ENCODE peak calls at places on chromosomes 2 and 18, in ten cellular contexts. S, A, P, L, R, X, U, Z, Q and I are unnamed samples. For H3K36me3, the result is how much of the 10 kb centered on the place peaks cover.

GRCh38 chr2:54903736-54904554 is 146.3 kb downstream of the RTN4 start:
- DNase-seq in Q (no peak), R (peak), L (peak), S (no peak), A (peak), P (peak), X (no peak), Z (no peak), U (no peak), I (no peak)

GRCh38 chr2:10045561-10046355 is 2.4 kb downstream of the KLF11 start:
- DNase-seq in A (no peak), X (no peak), R (no peak), S (no peak), P (no peak), L (peak), U (no peak), Q (no peak), Z (no peak), I (no peak)

GRCh38 chr2:203722411-203722810 is 16.0 kb downstream of the CD28 start:
- DNase-seq in U (no peak), A (no peak), Z (no peak), X (no peak), Q (no peak), P (no peak), S (no peak), R (no peak), L (no peak), I (no peak)

GRCh38 chr2:26519396-26519991 is 41.6 kb upstream of the OTOF start:
- DNase-seq in X (no peak), R (no peak), L (no peak), A (no peak), U (no peak), S (no peak), Z (no peak), Q (no peak), P (no peak), I (no peak)

GRCh38 chr2:33670392-33670937 is 71.4 kb upstream of the FAM98A start:
- DNase-seq in Q (no peak), Z (no peak), X (no peak), L (no peak), U (no peak), P (no peak), S (no peak), R (no peak), A (no peak), I (no peak)

GRCh38 chr2:241560181-241560882 is 1.8 kb downstream of the BOK start:
- DNase-seq in P (no peak), R (no peak), Z (no peak), U (no peak), Q (no peak), X (peak), A (no peak), S (no peak), L (no peak), I (no peak)

GRCh38 chr2:240401308-240401707 is 34.2 kb upstream of the GPC1 start:
- DNase-seq in Z (no peak), L (peak), R (no peak), U (no peak), S (no peak), X (no peak), A (peak), P (no peak), Q (no peak), I (peak)

GRCh38 chr18:48928787-48929186 is 22.0 kb downstream of the SMAD7 start:
- DNase-seq in Q (peak), L (peak), S (no peak), X (peak), P (no peak), A (no peak), R (peak), U (no peak), Z (no peak), I (peak)

GRCh38 chr2:64212346-64212745 is 68.1 kb upstream of the PELI1 start:
- DNase-seq in P (no peak), L (no peak), Z (no peak), U (no peak), X (no peak), A (no peak), S (no peak), R (no peak), Q (no peak), I (no peak)

GRCh38 chr18:61169386-61169785 is 163.8 kb upstream of the CDH20 start:
- DNase-seq in X (no peak), R (no peak), A (no peak), Z (no peak), L (no peak), P (no peak), S (no peak), Q (no peak), U (no peak), I (no peak)

GRCh38 chr2:212939777-212940531 is 211.5 kb downstream of the IKZF2 start:
- DNase-seq in X (no peak), S (no peak), U (no peak), R (peak), Q (peak), P (no peak), A (no peak), L (peak), Z (no peak), I (no peak)

GRCh38 chr18:29226201-29226600 is 1049.3 kb upstream of the CDH2 start:
- DNase-seq in L (no peak), X (no peak), S (no peak), R (no peak), Z (no peak), A (no peak), Q (no peak), P (no peak), U (no peak), I (no peak)

GRCh38 chr2:17752892-17753802 is 463 bp downstream of the SMC6 start:
- DNase-seq in Z (peak), Q (peak), X (no peak), S (peak), L (peak), R (peak), U (no peak), P (peak), A (peak), I (no peak)

GRCh38 chr18:12711446-12711845 is 8.6 kb downstream of the PSMG2 start:
- DNase-seq in A (no peak), Q (no peak), L (no peak), S (no peak), Z (no peak), R (no peak), U (no peak), P (peak), X (no peak), I (no peak)

GRCh38 chr2:97740590-97741182 is 27.3 kb downstream of the ZAP70 start:
- DNase-seq in Z (peak), A (no peak), R (peak), X (no peak), P (no peak), U (peak), Q (peak), L (peak), S (peak), I (no peak)

GRCh38 chr18:27713037-27713726 is 463.7 kb downstream of the CDH2 start:
- DNase-seq in R (no peak), Q (no peak), Z (no peak), X (no peak), U (no peak), A (no peak), L (no peak), P (no peak), S (no peak), I (no peak)

GRCh38 chr2:95300391-95300938 is 3.3 kb downstream of the KCNIP3 start:
- DNase-seq in Z (no peak), P (no peak), A (no peak), R (peak), U (no peak), Q (no peak), S (no peak), L (peak), X (no peak), I (no peak)

GRCh38 chr2:105592288-105592687 is 152.4 kb upstream of the NCK2 start:
- DNase-seq in Q (no peak), L (no peak), P (no peak), U (no peak), Z (peak), R (no peak), A (no peak), S (no peak), X (no peak), I (no peak)

GRCh38 chr2:26954135-26954534 is 16.3 kb upstream of the MAPRE3 start:
- DNase-seq in P (no peak), Z (no peak), U (no peak), Q (no peak), S (no peak), L (no peak), A (no peak), R (no peak), X (no peak), I (no peak)

GRCh38 chr18:58528011-58528367 is 100.9 kb downstream of the ALPK2 start:
- DNase-seq in Q (no peak), S (no peak), R (no peak), X (no peak), Z (no peak), U (no peak), L (no peak), P (no peak), A (no peak), I (no peak)

GRCh38 chr2:72917138-72917874 is at the start of gene EMX1:
- DNase-seq in Z (no peak), L (peak), U (peak), P (no peak), R (peak), A (no peak), X (no peak), Q (peak), S (peak), I (no peak)

GRCh38 chr2:168196764-168197180 is 50.6 kb downstream of the STK39 start:
- DNase-seq in U (no peak), S (no peak), Z (no peak), R (peak), L (peak), P (no peak), Q (peak), A (no peak), X (no peak), I (no peak)

GRCh38 chr2:25312958-25313710 is 28.6 kb downstream of the DNMT3A start:
- DNase-seq in R (no peak), L (no peak), Q (no peak), A (no peak), S (peak), X (no peak), P (no peak), Z (no peak), U (no peak), I (no peak)

GRCh38 chr2:166539340-166540162 is 45.5 kb upstream of the SCN7A start:
- DNase-seq in U (no peak), L (no peak), S (peak), A (no peak), P (no peak), Q (peak), Z (no peak), X (no peak), R (no peak), I (peak)

DNA sequence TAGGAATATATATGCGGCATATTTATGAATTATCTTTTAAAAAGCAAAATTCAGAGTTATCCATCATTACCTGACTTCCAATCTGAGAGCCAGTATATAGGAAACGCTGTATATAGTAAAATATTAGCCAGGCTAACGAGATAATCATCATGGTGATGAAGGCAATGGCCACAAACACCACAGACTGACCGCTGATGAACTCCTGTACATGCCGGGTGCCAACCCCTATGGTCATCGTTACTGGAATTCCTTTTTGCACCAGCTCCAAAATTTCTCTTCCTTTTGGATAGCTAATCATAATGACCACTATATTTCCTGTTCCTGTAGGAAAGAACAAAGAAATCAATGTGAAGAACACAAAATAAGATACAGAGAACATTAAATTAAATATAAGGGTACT is 13.6 kb downstream of the RNF149 start:
- DNase-seq in R (no peak), P (no peak), Q (no peak), X (no peak), L (no peak), S (no peak), U (no peak), A (no peak), Z (no peak), I (no peak)
- H3K36me3 ChIP-seq in R (under half), P (under half), Q (under half), X (under half), L (under half), S (under half), U (under half), A (under half), Z (under half), I (under half)

GRCh38 chr18:30689216-30689615 is 353.3 kb downstream of the DSC3 start:
- DNase-seq in P (no peak), R (no peak), Z (no peak), Q (no peak), U (no peak), L (no peak), S (no peak), A (no peak), X (no peak), I (no peak)

GRCh38 chr18:30682667-30683066 is 359.9 kb downstream of the DSC3 start:
- DNase-seq in X (no peak), Z (no peak), L (no peak), R (no peak), A (no peak), U (no peak), Q (no peak), P (no peak), S (no peak), I (no peak)

GRCh38 chr18:30683836-30684235 is 358.7 kb downstream of the DSC3 start:
- DNase-seq in Z (no peak), U (no peak), A (no peak), X (no peak), P (no peak), R (no peak), L (no peak), Q (no peak), S (no peak), I (no peak)

GRCh38 chr18:30687501-30687900 is 355.0 kb downstream of the DSC3 start:
- DNase-seq in U (no peak), Z (no peak), L (no peak), X (no peak), Q (no peak), P (no peak), A (no peak), S (no peak), R (no peak), I (no peak)

GRCh38 chr18:30684825-30685481 is 357.6 kb downstream of the DSC3 start:
- DNase-seq in Z (no peak), P (no peak), X (no peak), Q (no peak), R (no peak), S (no peak), U (no peak), L (no peak), A (no peak), I (no peak)
- TF ChIP-seq EP300 in Z (no peak), P (no peak), X (no peak), Q (no peak), R (no peak), S (no peak), U (no peak), L (no peak), A (no peak), I (no peak)

DNA sequence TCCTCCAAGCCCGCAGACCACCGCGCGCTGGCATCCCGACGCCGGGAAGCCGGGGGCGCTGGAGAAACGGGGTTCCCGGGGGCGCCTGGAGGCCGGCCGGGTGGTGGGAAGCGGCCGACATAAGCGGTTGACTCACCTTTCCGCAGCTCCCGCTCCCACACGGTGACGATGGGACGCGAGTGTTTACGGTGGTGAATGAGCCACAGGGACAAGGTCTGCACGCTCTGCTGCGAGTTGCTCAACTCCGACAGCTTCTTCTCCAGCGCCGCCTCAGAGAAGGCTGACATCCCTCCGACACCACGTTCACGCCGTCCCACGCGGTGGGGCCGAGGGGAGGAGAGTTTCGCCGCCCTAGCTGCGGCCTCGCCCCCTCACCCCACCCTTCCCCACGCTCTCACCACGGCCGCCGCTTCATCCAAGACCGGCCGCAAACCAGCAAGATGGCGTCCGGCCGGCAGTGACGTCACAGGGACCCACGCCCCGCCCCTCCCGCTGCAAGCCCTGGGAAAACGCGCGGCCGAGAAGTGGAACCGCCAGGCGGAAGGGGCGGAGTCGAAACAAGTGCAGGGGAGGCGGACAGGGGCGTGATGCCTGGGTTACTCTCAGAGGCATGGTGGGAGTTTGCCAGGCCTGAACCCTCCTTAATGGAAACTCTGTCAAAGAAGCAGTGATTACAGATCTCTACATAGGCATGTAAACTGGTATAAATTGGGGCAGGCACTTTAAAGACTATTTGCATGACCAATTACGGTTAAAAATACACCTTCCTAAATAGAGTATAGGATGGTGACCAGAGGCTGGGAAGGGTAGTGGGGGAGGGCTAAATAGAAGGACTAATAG is at the start of gene RPRD1A:
- DNase-seq in Q (peak), S (peak), L (peak), X (peak), R (peak), P (peak), Z (peak), U (peak), A (peak), I (peak)
- TF ChIP-seq POLR2A in Q (peak), S (peak), L (no peak), X (peak), R (peak), P (peak), Z (no peak), U (peak), A (peak), I (peak)

DNA sequence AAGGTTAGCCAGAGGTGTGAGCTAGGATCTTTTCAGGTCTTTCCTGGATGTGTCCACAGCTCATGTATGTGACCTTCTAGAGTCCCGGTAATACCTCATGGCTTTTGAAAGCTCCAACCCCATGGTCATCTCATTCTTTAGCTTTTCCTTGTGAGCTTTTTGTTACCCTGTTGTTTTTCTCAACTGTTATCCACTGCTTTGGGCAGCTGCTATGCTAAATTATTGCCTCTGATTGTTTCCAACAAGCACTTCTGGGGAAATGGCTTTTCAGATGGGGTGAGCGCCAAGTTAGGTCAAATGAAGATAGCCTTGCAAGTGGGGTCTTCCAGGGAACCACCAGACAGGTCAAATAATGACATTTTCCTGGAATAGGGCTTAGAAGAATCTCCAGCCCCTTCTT is 27.9 kb downstream of the ME2 start:
- DNase-seq in L (no peak), X (no peak), Q (no peak), R (no peak), S (no peak), U (no peak), A (no peak), Z (no peak), P (no peak), I (no peak)
- H3K36me3 ChIP-seq in L (under half), X (under half), Q (under half), R (under half), S (under half), U (under half), A (under half), Z (under half), P (under half), I (under half)